ENCODE peak calls at places on chromosomes 2 and 18, in five cellular contexts. H is SHP77, A is T-helper 2 cell, F is neuronal stem cell, U is ureter. R is an unnamed sample.

GRCh38 chr18:40283560-40283959 is 1671.5 kb upstream of the PIK3C3 start:
- DNase-seq in F (no peak), H (no peak), U (no peak), A (no peak), R (no peak)

GRCh38 chr2:195657634-195658540 is 861 bp downstream of the SLC39A10 start:
- DNase-seq in U (peak), H (peak), A (peak), F (peak), R (peak)

GRCh38 chr2:99259465-99259864 is 4.0 kb upstream of the LYG2 start:
- DNase-seq in U (no peak), A (no peak), H (no peak), F (no peak), R (no peak)

GRCh38 chr2:20168727-20169696 is 55.9 kb downstream of the SDC1 start:
- DNase-seq in H (no peak), A (no peak), F (no peak), U (no peak), R (no peak)

GRCh38 chr2:157470321-157470720 is 26.4 kb upstream of the CYTIP start:
- DNase-seq in U (no peak), A (no peak), H (no peak), F (no peak), R (no peak)

GRCh38 chr2:179591690-179592089 is 269.7 kb downstream of the ZNF385B start:
- DNase-seq in A (no peak), F (no peak), H (no peak), U (no peak), R (no peak)

GRCh38 chr18:11025671-11026070 is 123.7 kb downstream of the PIEZO2 start:
- DNase-seq in A (no peak), F (no peak), H (no peak), U (no peak), R (no peak)

GRCh38 chr18:46406539-46406932 is 250.5 kb downstream of the LOXHD1 start:
- DNase-seq in U (no peak), F (no peak), H (no peak), A (no peak), R (no peak)

GRCh38 chr2:105258835-105259350 is 17.4 kb downstream of the GPR45 start:
- DNase-seq in A (no peak), H (no peak), F (no peak), U (no peak), R (no peak)

GRCh38 chr2:38092196-38092902 is 16.4 kb upstream of the CYP1B1 start:
- DNase-seq in U (no peak), H (no peak), F (no peak), A (no peak), R (no peak)

GRCh38 chr2:230202430-230203109 is 17.2 kb downstream of the SP110 start:
- DNase-seq in F (no peak), H (no peak), U (no peak), A (no peak), R (no peak)

GRCh38 chr2:200860092-200860795 is 4.2 kb downstream of the CLK1 start:
- DNase-seq in F (no peak), U (no peak), H (no peak), A (no peak), R (no peak)

GRCh38 chr2:112698834-112699515 is 21.8 kb upstream of the NT5DC4 start:
- DNase-seq in H (no peak), U (no peak), F (no peak), A (no peak), R (no peak)

GRCh38 chr2:232854082-232854481 is 16.0 kb upstream of the SNORC start:
- DNase-seq in F (no peak), U (no peak), A (no peak), H (no peak), R (no peak)

GRCh38 chr18:23209031-23209430 is 73.7 kb downstream of the CABLES1 start:
- DNase-seq in H (no peak), A (no peak), U (no peak), F (no peak), R (no peak)

GRCh38 chr2:189506514-189506976 is 65.3 kb downstream of the WDR75 start:
- DNase-seq in A (no peak), U (no peak), H (no peak), F (no peak), R (no peak)

GRCh38 chr2:46305767-46306166 is 8.6 kb downstream of the EPAS1 start:
- DNase-seq in U (no peak), H (no peak), A (no peak), F (no peak), R (no peak)

GRCh38 chr2:52084760-52085159 is 1052.8 kb upstream of the NRXN1 start:
- DNase-seq in H (no peak), A (no peak), F (no peak), U (no peak), R (no peak)

R was measured in CD4-positive, alpha-beta T cell.